ENCODE peak calls at places on chromosomes 16 and 17, in nine cellular contexts. One of them, this sample, is unnamed.

GRCh38 chr17:8371786-8372185 is 4.7 kb downstream of the KRABD2 start:
- DNase-seq in CD4-positive, alpha-beta memory T cell: no peak
- DNase-seq in body of pancreas: no peak
- DNase-seq in lung: no peak
- DNase-seq in stomach: no peak
- DNase-seq in left ventricle myocardium inferior: no peak
- DNase-seq in CD8-positive, alpha-beta memory T cell: no peak
- DNase-seq in colonic mucosa: no peak
- DNase-seq in prostate gland: no peak
- DNase-seq in this sample: no peak

GRCh38 chr17:7435676-7436555 is 681 bp downstream of the TMEM102 start:
- DNase-seq in CD4-positive, alpha-beta memory T cell: peak; percentile 66
- DNase-seq in body of pancreas: peak; percentile 57
- DNase-seq in lung: peak; percentile 49
- DNase-seq in stomach: peak; percentile 53
- DNase-seq in left ventricle myocardium inferior: peak; percentile 45
- DNase-seq in CD8-positive, alpha-beta memory T cell: peak; percentile 78
- DNase-seq in colonic mucosa: peak; percentile 75
- DNase-seq in prostate gland: peak; percentile 25
- DNase-seq in this sample: no peak

GRCh38 chr17:50892101-50892776 is 26.1 kb upstream of the TOB1 start:
- DNase-seq in CD4-positive, alpha-beta memory T cell: no peak
- DNase-seq in body of pancreas: no peak
- DNase-seq in lung: no peak
- DNase-seq in stomach: peak; percentile 2
- DNase-seq in left ventricle myocardium inferior: no peak
- DNase-seq in CD8-positive, alpha-beta memory T cell: no peak
- DNase-seq in colonic mucosa: no peak
- DNase-seq in prostate gland: no peak
- DNase-seq in this sample: no peak

GRCh38 chr17:73759324-73760185 is 115.3 kb upstream of the SDK2 start:
- DNase-seq in CD4-positive, alpha-beta memory T cell: no peak
- DNase-seq in body of pancreas: no peak
- DNase-seq in lung: no peak
- DNase-seq in stomach: no peak
- DNase-seq in left ventricle myocardium inferior: no peak
- DNase-seq in CD8-positive, alpha-beta memory T cell: no peak
- DNase-seq in colonic mucosa: no peak
- DNase-seq in prostate gland: no peak
- DNase-seq in this sample: no peak

GRCh38 chr16:20308801-20309590 is 18.3 kb downstream of the GP2 start:
- DNase-seq in CD4-positive, alpha-beta memory T cell: no peak
- DNase-seq in body of pancreas: peak; percentile 74
- DNase-seq in lung: no peak
- DNase-seq in stomach: no peak
- DNase-seq in left ventricle myocardium inferior: no peak
- DNase-seq in CD8-positive, alpha-beta memory T cell: no peak
- DNase-seq in colonic mucosa: no peak
- DNase-seq in prostate gland: no peak
- DNase-seq in this sample: no peak

GRCh38 chr17:15969463-15969862 is 24.5 kb downstream of the ADORA2B start:
- DNase-seq in CD4-positive, alpha-beta memory T cell: no peak
- DNase-seq in body of pancreas: no peak
- DNase-seq in lung: no peak
- DNase-seq in stomach: no peak
- DNase-seq in left ventricle myocardium inferior: no peak
- DNase-seq in CD8-positive, alpha-beta memory T cell: no peak
- DNase-seq in colonic mucosa: no peak
- DNase-seq in prostate gland: no peak
- DNase-seq in this sample: no peak

GRCh38 chr17:4003131-4003500 is 38.9 kb upstream of the ATP2A3 start:
- DNase-seq in CD4-positive, alpha-beta memory T cell: no peak
- DNase-seq in body of pancreas: no peak
- DNase-seq in lung: no peak
- DNase-seq in stomach: no peak
- DNase-seq in left ventricle myocardium inferior: no peak
- DNase-seq in CD8-positive, alpha-beta memory T cell: no peak
- DNase-seq in colonic mucosa: no peak
- DNase-seq in prostate gland: no peak
- DNase-seq in this sample: no peak

GRCh38 chr17:47781397-47781796 is 40.2 kb downstream of the OSBPL7 start:
- DNase-seq in CD4-positive, alpha-beta memory T cell: no peak
- DNase-seq in body of pancreas: no peak
- DNase-seq in lung: no peak
- DNase-seq in stomach: no peak
- DNase-seq in left ventricle myocardium inferior: no peak
- DNase-seq in CD8-positive, alpha-beta memory T cell: no peak
- DNase-seq in colonic mucosa: no peak
- DNase-seq in prostate gland: no peak
- DNase-seq in this sample: no peak

GRCh38 chr16:47905771-47906170 is 250.0 kb downstream of the ABCC12 start:
- DNase-seq in CD4-positive, alpha-beta memory T cell: no peak
- DNase-seq in body of pancreas: no peak
- DNase-seq in lung: no peak
- DNase-seq in stomach: no peak
- DNase-seq in left ventricle myocardium inferior: no peak
- DNase-seq in CD8-positive, alpha-beta memory T cell: no peak
- DNase-seq in colonic mucosa: no peak
- DNase-seq in prostate gland: no peak
- DNase-seq in this sample: no peak

GRCh38 chr16:57797526-57798266 is 4.6 kb downstream of the KIFC3 start:
- DNase-seq in CD4-positive, alpha-beta memory T cell: no peak
- DNase-seq in body of pancreas: peak; percentile 92
- DNase-seq in lung: peak; percentile 73
- DNase-seq in stomach: peak; percentile 84
- DNase-seq in left ventricle myocardium inferior: no peak
- DNase-seq in CD8-positive, alpha-beta memory T cell: no peak
- DNase-seq in colonic mucosa: peak; percentile 57
- DNase-seq in prostate gland: peak; percentile 72
- DNase-seq in this sample: no peak
- H3K4me3 ChIP-seq in CD4-positive, alpha-beta memory T cell: no peak overlapping the region
- H3K4me3 ChIP-seq in body of pancreas: peak overlapping the region; percentile 2
- H3K4me3 ChIP-seq in lung: peak overlapping the region; percentile 15
- H3K4me3 ChIP-seq in stomach: peak overlapping the region; percentile 40
- H3K4me3 ChIP-seq in left ventricle myocardium inferior: peak overlapping the region; percentile 53
- H3K4me3 ChIP-seq in CD8-positive, alpha-beta memory T cell: no peak overlapping the region
- H3K4me3 ChIP-seq in colonic mucosa: peak overlapping the region; percentile 20
- H3K4me3 ChIP-seq in prostate gland: peak overlapping the region; percentile 22
- H3K4me3 ChIP-seq in this sample: no peak overlapping the region

GRCh38 chr16:13421726-13422125 is 498.2 kb upstream of the ERCC4 start:
- DNase-seq in CD4-positive, alpha-beta memory T cell: no peak
- DNase-seq in body of pancreas: no peak
- DNase-seq in lung: no peak
- DNase-seq in stomach: no peak
- DNase-seq in left ventricle myocardium inferior: no peak
- DNase-seq in CD8-positive, alpha-beta memory T cell: no peak
- DNase-seq in colonic mucosa: no peak
- DNase-seq in prostate gland: no peak
- DNase-seq in this sample: no peak

GRCh38 chr16:13414154-13414553 is 505.8 kb upstream of the ERCC4 start:
- DNase-seq in CD4-positive, alpha-beta memory T cell: no peak
- DNase-seq in body of pancreas: no peak
- DNase-seq in lung: no peak
- DNase-seq in stomach: no peak
- DNase-seq in left ventricle myocardium inferior: no peak
- DNase-seq in CD8-positive, alpha-beta memory T cell: no peak
- DNase-seq in colonic mucosa: no peak
- DNase-seq in prostate gland: no peak
- DNase-seq in this sample: no peak

GRCh38 chr16:13419589-13419988 is 500.4 kb upstream of the ERCC4 start:
- DNase-seq in CD4-positive, alpha-beta memory T cell: no peak
- DNase-seq in body of pancreas: no peak
- DNase-seq in lung: no peak
- DNase-seq in stomach: no peak
- DNase-seq in left ventricle myocardium inferior: no peak
- DNase-seq in CD8-positive, alpha-beta memory T cell: no peak
- DNase-seq in colonic mucosa: no peak
- DNase-seq in prostate gland: no peak
- DNase-seq in this sample: no peak
- H3K9me3 ChIP-seq in CD4-positive, alpha-beta memory T cell: no peaks in the 10 kb centered on the region
- H3K9me3 ChIP-seq in body of pancreas: no peaks in the 10 kb centered on the region
- H3K9me3 ChIP-seq in lung: no peaks in the 10 kb centered on the region
- H3K9me3 ChIP-seq in stomach: no peaks in the 10 kb centered on the region
- H3K9me3 ChIP-seq in left ventricle myocardium inferior: peaks cover 7% of the 10 kb centered on the region
- H3K9me3 ChIP-seq in CD8-positive, alpha-beta memory T cell: no peaks in the 10 kb centered on the region
- H3K9me3 ChIP-seq in colonic mucosa: no peaks in the 10 kb centered on the region
- H3K9me3 ChIP-seq in prostate gland: no peaks in the 10 kb centered on the region
- H3K9me3 ChIP-seq in this sample: peaks cover 2% of the 10 kb centered on the region

GRCh38 chr17:77772899-77773358 is 185.6 kb upstream of the TNRC6C start:
- DNase-seq in CD4-positive, alpha-beta memory T cell: no peak
- DNase-seq in body of pancreas: no peak
- DNase-seq in lung: no peak
- DNase-seq in stomach: no peak
- DNase-seq in left ventricle myocardium inferior: no peak
- DNase-seq in CD8-positive, alpha-beta memory T cell: no peak
- DNase-seq in colonic mucosa: no peak
- DNase-seq in prostate gland: no peak
- DNase-seq in this sample: no peak
- H3K27ac ChIP-seq in CD4-positive, alpha-beta memory T cell: no peak overlapping the region
- H3K27ac ChIP-seq in body of pancreas: no peak overlapping the region
- H3K27ac ChIP-seq in lung: no peak overlapping the region
- H3K27ac ChIP-seq in stomach: no peak overlapping the region
- H3K27ac ChIP-seq in left ventricle myocardium inferior: peak overlapping the region; percentile 34
- H3K27ac ChIP-seq in CD8-positive, alpha-beta memory T cell: no peak overlapping the region
- H3K27ac ChIP-seq in colonic mucosa: no peak overlapping the region
- H3K27ac ChIP-seq in prostate gland: no peak overlapping the region
- H3K27ac ChIP-seq in this sample: no peak overlapping the region

DNA sequence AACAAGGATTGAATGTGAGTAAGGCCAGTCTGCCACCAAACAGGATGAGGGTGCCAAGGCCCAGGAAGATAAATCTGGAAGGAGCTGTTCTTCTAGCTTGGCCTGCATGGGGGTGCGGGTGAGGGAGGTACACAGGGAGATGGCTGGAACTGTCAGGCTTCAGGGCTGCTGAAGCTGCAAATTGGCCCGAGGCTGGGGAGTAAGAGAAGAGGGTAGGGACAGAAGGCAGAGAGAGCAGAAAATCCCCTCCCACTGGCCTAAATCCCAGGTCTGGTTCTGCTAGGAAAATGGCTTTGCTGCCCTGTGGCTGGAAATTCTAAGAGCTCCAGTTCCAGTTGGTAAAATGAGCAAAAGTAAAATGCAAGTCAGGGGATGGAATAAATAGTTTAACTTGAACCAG is 87.9 kb downstream of the CCDC182 start:
- DNase-seq in CD4-positive, alpha-beta memory T cell: no peak
- DNase-seq in body of pancreas: no peak
- DNase-seq in lung: no peak
- DNase-seq in stomach: no peak
- DNase-seq in left ventricle myocardium inferior: no peak
- DNase-seq in CD8-positive, alpha-beta memory T cell: no peak
- DNase-seq in colonic mucosa: no peak
- DNase-seq in prostate gland: no peak
- DNase-seq in this sample: no peak
- H3K4me3 ChIP-seq in CD4-positive, alpha-beta memory T cell: no peak overlapping the region
- H3K4me3 ChIP-seq in body of pancreas: no peak overlapping the region
- H3K4me3 ChIP-seq in lung: no peak overlapping the region
- H3K4me3 ChIP-seq in stomach: no peak overlapping the region
- H3K4me3 ChIP-seq in left ventricle myocardium inferior: no peak overlapping the region
- H3K4me3 ChIP-seq in CD8-positive, alpha-beta memory T cell: no peak overlapping the region
- H3K4me3 ChIP-seq in colonic mucosa: no peak overlapping the region
- H3K4me3 ChIP-seq in prostate gland: no peak overlapping the region
- H3K4me3 ChIP-seq in this sample: no peak overlapping the region

DNA sequence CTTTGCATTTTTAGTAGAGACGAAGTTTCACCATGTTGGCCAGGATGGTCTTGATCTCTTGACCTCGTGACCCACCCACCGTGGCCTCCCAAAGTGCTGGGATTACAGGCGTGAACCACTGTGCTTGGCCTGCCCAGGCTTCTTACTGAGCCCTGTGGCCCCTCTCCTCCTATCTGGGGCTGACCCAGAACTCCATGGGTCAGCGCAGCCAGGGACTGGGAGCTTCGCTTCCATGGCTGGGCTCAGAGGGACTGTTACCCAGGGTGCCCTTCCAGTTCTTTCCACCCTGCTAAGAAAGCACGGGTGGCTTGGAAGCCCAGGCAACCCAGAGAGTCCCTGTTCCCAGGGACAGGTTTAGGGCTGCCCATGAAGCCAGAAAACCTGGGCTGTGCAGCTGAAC is 28.2 kb downstream of the SHISA6 start:
- DNase-seq in CD4-positive, alpha-beta memory T cell: no peak
- DNase-seq in body of pancreas: no peak
- DNase-seq in lung: no peak
- DNase-seq in stomach: no peak
- DNase-seq in left ventricle myocardium inferior: no peak
- DNase-seq in CD8-positive, alpha-beta memory T cell: no peak
- DNase-seq in colonic mucosa: no peak
- DNase-seq in prostate gland: no peak
- DNase-seq in this sample: no peak
- H3K9me3 ChIP-seq in CD4-positive, alpha-beta memory T cell: peaks cover 5% of the 10 kb centered on the region
- H3K9me3 ChIP-seq in body of pancreas: no peaks in the 10 kb centered on the region
- H3K9me3 ChIP-seq in lung: peaks cover 2% of the 10 kb centered on the region
- H3K9me3 ChIP-seq in stomach: peaks cover 5% of the 10 kb centered on the region
- H3K9me3 ChIP-seq in left ventricle myocardium inferior: peaks cover 15% of the 10 kb centered on the region
- H3K9me3 ChIP-seq in CD8-positive, alpha-beta memory T cell: no peaks in the 10 kb centered on the region
- H3K9me3 ChIP-seq in colonic mucosa: no peaks in the 10 kb centered on the region
- H3K9me3 ChIP-seq in prostate gland: no peaks in the 10 kb centered on the region
- H3K9me3 ChIP-seq in this sample: no peaks in the 10 kb centered on the region

This sample was measured in CD8-positive, alpha-beta T cell.